ENCODE peak calls at places on chromosomes 2 and 18, in ten cellular contexts. P, T, Z, X, I, H, B, G, C and W are unnamed samples.
A peak's percentile ranks its signal among the peaks of the same experiment; 100 is the strongest.

GRCh38 chr2:74418312-74418711 is 3.1 kb downstream of the C2orf81 start:
- DNase-seq in I (no peak), T (no peak), G (no peak), Z (no peak), H (peak; percentile 68), C (no peak), P (no peak), X (no peak), B (no peak), W (peak; percentile 86)

GRCh38 chr2:19488009-19488691 is 129.7 kb upstream of the OSR1 start:
- DNase-seq in G (no peak), P (no peak), C (peak; percentile 68), I (peak; percentile 34), T (peak; percentile 11), B (no peak), Z (no peak), X (peak; percentile 73), H (no peak), W (no peak)

GRCh38 chr18:67665266-67665665 is 148.7 kb upstream of the DSEL start:
- DNase-seq in I (peak; percentile 10), X (peak; percentile 27), G (no peak), Z (no peak), B (no peak), C (peak; percentile 30), H (no peak), T (no peak), P (no peak), W (no peak)

GRCh38 chr2:217935245-217935879 is 67.4 kb downstream of the TNS1 start:
- DNase-seq in B (no peak), P (no peak), X (no peak), G (no peak), T (no peak), Z (no peak), I (peak; percentile 84), H (peak; percentile 75), C (peak; percentile 87), W (peak; percentile 57)

GRCh38 chr2:210593166-210593565 is 36.8 kb downstream of the CPS1 start:
- DNase-seq in C (peak; percentile 5), Z (no peak), I (no peak), B (no peak), X (no peak), G (no peak), P (no peak), H (no peak), T (no peak), W (no peak)

GRCh38 chr2:144894612-144895300 is 374.8 kb upstream of the ZEB2 start:
- DNase-seq in C (no peak), G (no peak), I (no peak), P (no peak), H (no peak), X (no peak), B (no peak), T (no peak), Z (no peak), W (no peak)

GRCh38 chr18:79558196-79559120 is 121.1 kb upstream of the CTDP1 start:
- DNase-seq in P (no peak), C (no peak), B (no peak), I (no peak), Z (no peak), H (peak; percentile 42), T (no peak), X (no peak), G (no peak), W (no peak)

GRCh38 chr2:150626934-150627336 is 139.5 kb upstream of the RND3 start:
- DNase-seq in P (no peak), G (no peak), I (peak; percentile 58), H (no peak), X (no peak), B (no peak), C (peak; percentile 53), Z (no peak), T (no peak), W (no peak)

GRCh38 chr2:111985514-111985913 is 69.6 kb upstream of the TMEM87B start:
- DNase-seq in H (no peak), Z (no peak), T (no peak), G (no peak), X (no peak), I (no peak), P (no peak), B (no peak), C (no peak), W (no peak)

GRCh38 chr2:219369447-219369861 is 18.3 kb downstream of the DNPEP start:
- DNase-seq in Z (no peak), T (no peak), G (no peak), I (peak; percentile 88), X (peak; percentile 51), B (no peak), C (peak; percentile 84), H (no peak), P (no peak), W (no peak)

GRCh38 chr2:95346236-95346737 is 49.1 kb downstream of the KCNIP3 start:
- DNase-seq in G (no peak), T (peak; percentile 13), B (no peak), P (no peak), I (peak; percentile 80), X (no peak), Z (no peak), H (peak; percentile 74), C (peak; percentile 66), W (no peak)

GRCh38 chr2:8679827-8680731 is 1.8 kb upstream of the ID2 start:
- DNase-seq in Z (no peak), I (peak; percentile 59), G (no peak), T (no peak), X (no peak), P (no peak), H (peak; percentile 60), C (peak; percentile 55), B (no peak), W (no peak)

GRCh38 chr2:128159437-128159836 is 68.4 kb downstream of the UGGT1 start:
- DNase-seq in C (no peak), Z (no peak), P (no peak), G (no peak), B (no peak), I (no peak), X (no peak), H (no peak), T (no peak), W (no peak)

GRCh38 chr2:172288603-172289002 is 138.8 kb upstream of the ITGA6 start:
- DNase-seq in X (peak; percentile 73), I (no peak), P (no peak), H (no peak), G (peak; percentile 38), B (no peak), Z (peak; percentile 68), T (peak; percentile 27), C (no peak), W (no peak)

GRCh38 chr18:48949051-48949605 is 1.6 kb downstream of the SMAD7 start:
- DNase-seq in P (no peak), Z (peak; percentile 84), G (peak; percentile 64), C (peak; percentile 34), H (no peak), X (no peak), B (no peak), I (no peak), T (peak; percentile 44), W (peak; percentile 79)

GRCh38 chr2:210493528-210493927 is 17.0 kb upstream of the LANCL1 start:
- DNase-seq in X (no peak), B (no peak), P (no peak), I (no peak), C (no peak), Z (no peak), G (no peak), T (no peak), H (no peak), W (no peak)

GRCh38 chr2:103823847-103824246 is 1030.1 kb upstream of the POU3F3 start:
- DNase-seq in X (peak; percentile 10), T (no peak), I (no peak), P (no peak), G (no peak), H (no peak), B (no peak), C (no peak), Z (no peak), W (no peak)